ENCODE peak calls at places on chromosomes 5 and 9, in four cellular contexts. One of them, this sample, is unnamed.

GRCh38 chr5:131386779-131387178 is 122.9 kb downstream of the CDC42SE2 start:
- DNase-seq in heart left ventricle: no peak
- DNase-seq in SK-N-SH: no peak
- DNase-seq in tibial artery: no peak
- DNase-seq in this sample: no peak

GRCh38 chr5:152884006-152884405 is 478.9 kb upstream of the NMUR2 start:
- DNase-seq in heart left ventricle: no peak
- DNase-seq in SK-N-SH: no peak
- DNase-seq in tibial artery: no peak
- DNase-seq in this sample: no peak

GRCh38 chr9:14343948-14344547 is 30.1 kb upstream of the NFIB start:
- DNase-seq in heart left ventricle: peak
- DNase-seq in SK-N-SH: peak
- DNase-seq in tibial artery: no peak
- DNase-seq in this sample: no peak

GRCh38 chr9:97747201-97747965 is 50.2 kb upstream of the XPA start:
- DNase-seq in heart left ventricle: no peak
- DNase-seq in SK-N-SH: no peak
- DNase-seq in tibial artery: no peak
- DNase-seq in this sample: peak

GRCh38 chr9:106860731-106861584 is 2.0 kb upstream of the ZNF462 start:
- DNase-seq in heart left ventricle: peak
- DNase-seq in SK-N-SH: peak
- DNase-seq in tibial artery: no peak
- DNase-seq in this sample: no peak

GRCh38 chr5:134411546-134412266 is at the start of gene CDKN2AIPNL:
- DNase-seq in heart left ventricle: peak
- DNase-seq in SK-N-SH: peak
- DNase-seq in tibial artery: peak
- DNase-seq in this sample: peak

GRCh38 chr9:117343416-117343815 is 71.4 kb downstream of the ASTN2 start:
- DNase-seq in heart left ventricle: no peak
- DNase-seq in SK-N-SH: no peak
- DNase-seq in tibial artery: no peak
- DNase-seq in this sample: no peak

GRCh38 chr9:130150779-130151381 is 21.3 kb upstream of the NCS1 start:
- DNase-seq in heart left ventricle: no peak
- DNase-seq in SK-N-SH: no peak
- DNase-seq in tibial artery: no peak
- DNase-seq in this sample: no peak

GRCh38 chr9:93091056-93091452 is 5.0 kb upstream of the CARD19 start:
- DNase-seq in heart left ventricle: no peak
- DNase-seq in SK-N-SH: peak
- DNase-seq in tibial artery: no peak
- DNase-seq in this sample: no peak

GRCh38 chr5:305459-305858 is 16.1 kb upstream of the AHRR start:
- DNase-seq in heart left ventricle: no peak
- DNase-seq in SK-N-SH: no peak
- DNase-seq in tibial artery: no peak
- DNase-seq in this sample: no peak

GRCh38 chr9:100590481-100590880 is 12.6 kb downstream of the CAVIN4 start:
- DNase-seq in heart left ventricle: no peak
- DNase-seq in SK-N-SH: no peak
- DNase-seq in tibial artery: no peak
- DNase-seq in this sample: no peak

GRCh38 chr9:38066907-38067610 is 2.0 kb downstream of the SHB start:
- DNase-seq in heart left ventricle: peak
- DNase-seq in SK-N-SH: no peak
- DNase-seq in tibial artery: peak
- DNase-seq in this sample: no peak

GRCh38 chr9:38067892-38068615 is 973 bp downstream of the SHB start:
- DNase-seq in heart left ventricle: no peak
- DNase-seq in SK-N-SH: peak
- DNase-seq in tibial artery: no peak
- DNase-seq in this sample: no peak

GRCh38 chr9:38067611-38067891 is 1.5 kb downstream of the SHB start:
- DNase-seq in heart left ventricle: peak
- DNase-seq in SK-N-SH: peak
- DNase-seq in tibial artery: no peak
- DNase-seq in this sample: no peak

GRCh38 chr9:38068866-38069628 is at the start of gene SHB:
- DNase-seq in heart left ventricle: peak
- DNase-seq in SK-N-SH: peak
- DNase-seq in tibial artery: peak
- DNase-seq in this sample: no peak

DNA sequence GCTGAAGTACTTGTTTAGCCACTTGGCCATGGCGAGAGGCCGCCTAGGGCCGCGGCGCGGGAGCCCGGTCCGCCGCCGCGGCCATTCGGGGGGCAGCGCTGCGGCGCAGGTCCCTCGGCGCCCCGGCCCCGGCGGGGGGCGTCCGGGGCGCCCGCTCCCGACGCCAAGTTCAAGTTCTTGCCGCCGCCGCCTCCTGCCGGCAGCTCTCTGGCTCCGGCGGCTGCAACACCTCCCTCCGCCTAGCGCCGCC is 486 bp downstream of the SHB start:
- DNase-seq in heart left ventricle: peak
- DNase-seq in SK-N-SH: peak
- DNase-seq in tibial artery: no peak
- DNase-seq in this sample: no peak
- TF ChIP-seq CTCF in heart left ventricle: no peak
- TF ChIP-seq CTCF in SK-N-SH: no peak
- TF ChIP-seq CTCF in tibial artery: peak
- TF ChIP-seq CTCF in this sample: peak

DNA sequence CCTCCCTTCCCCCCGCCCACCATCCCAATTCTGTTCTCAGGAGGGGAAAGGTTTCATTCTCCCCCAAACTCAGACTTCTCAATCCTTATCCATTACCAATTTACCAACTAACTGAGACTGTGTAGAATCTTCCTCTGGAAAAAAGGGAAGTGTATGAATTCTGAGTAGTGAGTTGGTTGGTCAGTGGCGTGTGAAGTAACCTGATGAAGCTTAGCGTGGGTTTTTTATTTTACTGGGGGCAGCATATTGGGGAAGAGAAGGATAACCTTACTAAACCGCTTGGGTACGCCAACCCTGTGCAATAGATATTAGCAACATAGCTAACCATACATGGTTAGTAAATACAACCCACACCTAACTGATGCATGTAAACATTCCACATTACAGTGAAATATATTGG is 1.1 kb upstream of the DNAJC21 start:
- DNase-seq in heart left ventricle: no peak
- DNase-seq in SK-N-SH: no peak
- DNase-seq in tibial artery: no peak
- DNase-seq in this sample: no peak
- H3K4me3 ChIP-seq in heart left ventricle: no peak
- H3K4me3 ChIP-seq in SK-N-SH: no peak
- H3K4me3 ChIP-seq in tibial artery: no peak
- H3K4me3 ChIP-seq in this sample: no peak

GRCh38 chr5:178068293-178068692 is 45.0 kb upstream of the N4BP3 start:
- DNase-seq in heart left ventricle: no peak
- DNase-seq in SK-N-SH: peak
- DNase-seq in tibial artery: no peak
- DNase-seq in this sample: no peak

GRCh38 chr5:178072749-178073148 is 40.6 kb upstream of the N4BP3 start:
- DNase-seq in heart left ventricle: no peak
- DNase-seq in SK-N-SH: no peak
- DNase-seq in tibial artery: no peak
- DNase-seq in this sample: no peak

GRCh38 chr5:178067705-178068104 is 45.6 kb upstream of the N4BP3 start:
- DNase-seq in heart left ventricle: no peak
- DNase-seq in SK-N-SH: no peak
- DNase-seq in tibial artery: no peak
- DNase-seq in this sample: no peak

GRCh38 chr5:178071108-178071507 is 42.2 kb upstream of the N4BP3 start:
- DNase-seq in heart left ventricle: no peak
- DNase-seq in SK-N-SH: no peak
- DNase-seq in tibial artery: no peak
- DNase-seq in this sample: no peak

GRCh38 chr5:178069909-178070308 is 43.4 kb upstream of the N4BP3 start:
- DNase-seq in heart left ventricle: no peak
- DNase-seq in SK-N-SH: no peak
- DNase-seq in tibial artery: no peak
- DNase-seq in this sample: no peak
- TF ChIP-seq CTCF in heart left ventricle: peak
- TF ChIP-seq CTCF in SK-N-SH: peak
- TF ChIP-seq CTCF in tibial artery: no peak
- TF ChIP-seq CTCF in this sample: peak

DNA sequence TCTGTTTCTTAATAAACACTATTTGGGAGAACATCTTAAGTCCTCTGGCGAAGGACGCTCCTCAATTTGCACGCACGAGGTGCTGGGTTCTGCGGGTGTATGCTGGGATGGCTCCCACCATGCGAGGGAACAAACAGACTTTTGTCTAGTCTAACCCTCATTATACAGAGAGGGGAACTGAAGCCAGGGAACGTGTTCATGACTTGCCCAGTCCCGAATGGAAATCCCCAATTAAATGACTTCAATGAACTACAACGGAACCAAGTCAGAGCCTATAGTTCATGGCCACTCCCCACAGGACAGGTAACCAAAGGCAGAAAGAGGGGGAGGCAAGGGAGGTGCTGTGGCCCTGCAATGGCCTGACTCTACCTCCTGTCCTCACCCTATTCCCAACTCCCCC is 9.3 kb downstream of the TLE1 start:
- DNase-seq in heart left ventricle: no peak
- DNase-seq in SK-N-SH: no peak
- DNase-seq in tibial artery: no peak
- DNase-seq in this sample: no peak
- H3K4me3 ChIP-seq in heart left ventricle: no peak
- H3K4me3 ChIP-seq in SK-N-SH: no peak
- H3K4me3 ChIP-seq in tibial artery: no peak
- H3K4me3 ChIP-seq in this sample: no peak